ENCODE peak calls at places on chromosomes 16 and 17, in eight cellular contexts. R is ovary, Q is sigmoid colon, D is uterus, O is H9, E is OCI-LY7, N is left ventricle myocardium inferior, B is prostate gland. Y is an unnamed sample. For H3K4me1 and H3K9me3, the result is how much of the 10 kb centered on the place peaks cover.

GRCh38 chr17:68182016-68182315 is 65.9 kb upstream of the AMZ2 start:
- DNase-seq in R (no peak), Q (no peak), D (no peak), O (no peak), E (peak), N (no peak), B (no peak), Y (no peak)

GRCh38 chr17:32566303-32566702 is 79.5 kb downstream of the CDK5R1 start:
- DNase-seq in R (no peak), Q (no peak), D (no peak), O (peak), E (no peak), N (no peak), B (no peak), Y (no peak)

GRCh38 chr17:56594528-56595418 is 1.3 kb downstream of the NOG start:
- DNase-seq in R (no peak), Q (no peak), D (no peak), O (peak), E (no peak), N (no peak), B (no peak), Y (peak)

GRCh38 chr16:62050793-62051192 is 14.6 kb upstream of the CDH8 start:
- DNase-seq in R (no peak), Q (no peak), D (no peak), O (no peak), E (no peak), N (no peak), B (no peak), Y (no peak)

GRCh38 chr16:73711441-73712080 is 585.1 kb upstream of the PSMD7 start:
- DNase-seq in R (no peak), Q (no peak), D (no peak), O (peak), E (no peak), N (no peak), B (no peak), Y (no peak)

GRCh38 chr16:72664122-72664479 is 383.8 kb downstream of the ZFHX3 start:
- DNase-seq in R (no peak), Q (no peak), D (no peak), O (no peak), E (no peak), N (no peak), B (no peak), Y (no peak)

GRCh38 chr17:40536731-40537171 is 28.5 kb downstream of the CCR7 start:
- DNase-seq in R (peak), Q (peak), D (peak), O (no peak), E (no peak), N (no peak), B (peak), Y (no peak)

GRCh38 chr17:67011527-67012175 is 32.7 kb upstream of the CACNG1 start:
- DNase-seq in R (no peak), Q (no peak), D (no peak), O (no peak), E (peak), N (no peak), B (no peak), Y (no peak)

GRCh38 chr17:61425682-61426481 is 26.2 kb downstream of the TBX2 start:
- DNase-seq in R (no peak), Q (no peak), D (no peak), O (peak), E (no peak), N (no peak), B (no peak), Y (no peak)

GRCh38 chr16:17359778-17360177 is 111.0 kb downstream of the XYLT1 start:
- DNase-seq in R (no peak), Q (no peak), D (no peak), O (no peak), E (peak), N (no peak), B (no peak), Y (peak)

GRCh38 chr17:20174588-20175265 is 165.6 kb downstream of the SPECC1 start:
- DNase-seq in R (no peak), Q (no peak), D (no peak), O (no peak), E (no peak), N (no peak), B (no peak), Y (peak)

GRCh38 chr16:72680732-72681131 is 367.2 kb downstream of the ZFHX3 start:
- DNase-seq in R (no peak), Q (no peak), D (no peak), O (no peak), E (no peak), N (no peak), B (no peak), Y (no peak)

GRCh38 chr17:21108651-21109050 is 18.1 kb upstream of the DHRS7B start:
- DNase-seq in R (no peak), Q (no peak), D (no peak), O (no peak), E (no peak), N (no peak), B (no peak), Y (no peak)

GRCh38 chr17:8290043-8290442 is 1.6 kb downstream of the RANGRF start:
- DNase-seq in R (no peak), Q (no peak), D (no peak), O (no peak), E (no peak), N (no peak), B (no peak), Y (no peak)

GRCh38 chr16:74107795-74108610 is 188.6 kb upstream of the PSMD7 start:
- DNase-seq in R (no peak), Q (no peak), D (no peak), O (peak), E (peak), N (no peak), B (peak), Y (peak)

GRCh38 chr16:2664522-2665096 is 17.7 kb upstream of the KCTD5 start:
- DNase-seq in R (no peak), Q (no peak), D (no peak), O (no peak), E (no peak), N (no peak), B (peak), Y (no peak)

GRCh38 chr16:11629071-11630030 is 38.9 kb upstream of the SNN start:
- DNase-seq in R (no peak), Q (peak), D (no peak), O (no peak), E (peak), N (peak), B (no peak), Y (no peak)

GRCh38 chr16:49638696-49639629 is 216.9 kb downstream of the ZNF423 start:
- DNase-seq in R (peak), Q (no peak), D (no peak), O (no peak), E (no peak), N (peak), B (no peak), Y (peak)

GRCh38 chr16:11138769-11139623 is 117.0 kb downstream of the SOCS1 start:
- DNase-seq in R (no peak), Q (no peak), D (no peak), O (peak), E (no peak), N (no peak), B (no peak), Y (no peak)

GRCh38 chr17:47844230-47844629 is 3.2 kb upstream of the SCRN2 start:
- DNase-seq in R (no peak), Q (no peak), D (no peak), O (no peak), E (no peak), N (no peak), B (no peak), Y (no peak)

GRCh38 chr17:71200597-71200996 is 920.2 kb upstream of the SOX9 start:
- DNase-seq in R (no peak), Q (no peak), D (no peak), O (no peak), E (no peak), N (no peak), B (no peak), Y (no peak)

GRCh38 chr17:42675984-42676423 is 790 bp downstream of the PLEKHH3 start:
- DNase-seq in R (peak), Q (peak), D (peak), O (peak), E (peak), N (peak), B (peak), Y (peak)

GRCh38 chr16:88768041-88768876 is 16.8 kb downstream of the PIEZO1 start:
- DNase-seq in R (peak), Q (peak), D (peak), O (no peak), E (no peak), N (no peak), B (no peak), Y (peak)

GRCh38 chr16:88764913-88765349 is 20.1 kb downstream of the PIEZO1 start:
- DNase-seq in R (no peak), Q (no peak), D (no peak), O (no peak), E (no peak), N (no peak), B (peak), Y (peak)

GRCh38 chr16:88767546-88767945 is 17.5 kb downstream of the PIEZO1 start:
- DNase-seq in R (no peak), Q (no peak), D (no peak), O (no peak), E (no peak), N (no peak), B (no peak), Y (no peak)

GRCh38 chr16:88769617-88770458 is 15.2 kb downstream of the PIEZO1 start:
- DNase-seq in R (no peak), Q (no peak), D (no peak), O (peak), E (peak), N (no peak), B (peak), Y (peak)

DNA sequence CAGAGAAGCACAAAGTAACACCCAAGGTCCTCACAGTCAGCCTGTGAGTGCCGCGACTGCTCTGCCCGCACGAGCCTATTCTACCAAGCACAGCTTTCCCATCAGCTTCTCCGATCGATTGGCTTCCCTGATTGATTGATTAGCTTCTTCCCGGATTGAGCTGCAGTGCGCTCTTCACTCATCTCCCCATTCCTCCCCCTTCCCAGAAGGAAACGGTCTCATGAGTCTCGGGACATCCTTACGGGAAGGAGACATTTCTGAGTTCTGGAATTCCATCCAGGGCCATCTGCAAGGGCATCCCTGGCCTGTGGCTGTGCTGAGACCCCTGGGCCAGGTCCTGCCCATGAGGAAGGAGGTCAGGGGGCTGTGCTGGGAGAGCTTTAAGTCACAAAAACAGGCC is 18.0 kb downstream of the PIEZO1 start:
- DNase-seq in R (no peak), Q (no peak), D (no peak), O (no peak), E (no peak), N (no peak), B (no peak), Y (no peak)
- H3K4me1 ChIP-seq in R (under half), Q (half or more), D (under half), O (under half), E (under half), N (half or more), B (half or more), Y (half or more)

DNA sequence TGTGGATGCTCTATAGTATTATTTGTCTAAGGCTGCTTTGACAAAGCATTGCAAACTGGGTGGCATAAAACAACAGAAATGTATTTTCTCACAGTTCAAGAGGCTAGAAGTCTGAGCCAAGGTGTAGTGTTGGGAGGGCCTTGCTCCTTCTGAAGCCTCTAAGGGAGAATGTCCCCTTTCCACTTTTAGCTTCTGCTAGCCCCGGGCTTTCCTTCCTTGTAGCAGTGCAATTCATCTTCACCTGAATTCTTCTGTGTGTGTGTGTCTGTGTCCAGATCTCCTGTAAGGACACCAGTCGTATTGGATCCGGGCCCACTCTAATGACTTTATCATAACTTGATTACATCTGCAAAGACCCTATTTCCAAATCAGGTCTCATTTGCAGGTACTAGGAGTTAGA is 18.1 kb downstream of the KCNJ16 start:
- DNase-seq in R (no peak), Q (no peak), D (no peak), O (no peak), E (no peak), N (no peak), B (no peak), Y (no peak)
- H3K9me3 ChIP-seq in R (under half), Q (under half), D (under half), O (under half), E (under half), N (under half), B (under half), Y (under half)

DNA sequence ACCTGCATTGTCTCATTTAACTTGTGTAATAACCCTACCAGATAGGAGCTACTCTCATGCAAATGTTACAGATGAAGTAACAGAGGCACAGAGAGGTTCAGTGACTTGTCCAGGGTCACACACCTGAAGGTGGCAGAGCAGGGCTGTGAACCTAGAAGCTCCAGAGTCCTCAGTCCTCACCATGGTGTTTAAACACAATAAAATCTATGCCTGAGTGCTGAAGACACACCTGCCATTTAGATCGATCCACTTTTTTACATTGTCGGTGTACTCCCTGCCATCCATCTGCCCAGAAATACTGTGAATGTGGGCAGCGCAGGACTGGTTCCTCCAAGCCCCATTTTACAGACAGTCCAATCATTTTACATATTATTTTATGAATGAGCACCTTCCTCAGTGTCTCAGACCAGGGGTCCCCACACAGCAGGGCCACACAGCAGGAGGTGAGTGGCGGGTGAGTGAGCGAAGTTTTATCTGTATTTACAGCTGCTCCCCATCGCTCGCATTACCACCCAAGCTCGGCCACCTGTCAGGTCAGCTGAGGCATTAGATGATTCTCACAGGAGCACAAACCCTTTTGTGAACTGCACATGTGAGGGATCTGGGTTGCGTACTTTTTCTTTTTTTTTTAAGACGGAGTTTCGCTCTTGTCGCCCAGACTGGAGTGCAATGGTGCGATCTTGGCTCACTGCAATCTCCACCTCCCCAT is 5.6 kb downstream of the IL4R start:
- DNase-seq in R (no peak), Q (peak), D (peak), O (no peak), E (no peak), N (no peak), B (no peak), Y (no peak)
- H3K4me1 ChIP-seq in R (under half), Q (half or more), D (under half), O (under half), E (under half), N (half or more), B (under half), Y (under half)

GRCh38 chr17:35322749-35323148 is 50.7 kb downstream of the SLFN11 start:
- DNase-seq in R (no peak), Q (no peak), D (no peak), O (no peak), E (no peak), N (no peak), B (no peak), Y (no peak)
- H3K9me3 ChIP-seq in R (under half), Q (under half), D (under half), O (under half), E (under half), N (under half), B (under half), Y (under half)

DNA sequence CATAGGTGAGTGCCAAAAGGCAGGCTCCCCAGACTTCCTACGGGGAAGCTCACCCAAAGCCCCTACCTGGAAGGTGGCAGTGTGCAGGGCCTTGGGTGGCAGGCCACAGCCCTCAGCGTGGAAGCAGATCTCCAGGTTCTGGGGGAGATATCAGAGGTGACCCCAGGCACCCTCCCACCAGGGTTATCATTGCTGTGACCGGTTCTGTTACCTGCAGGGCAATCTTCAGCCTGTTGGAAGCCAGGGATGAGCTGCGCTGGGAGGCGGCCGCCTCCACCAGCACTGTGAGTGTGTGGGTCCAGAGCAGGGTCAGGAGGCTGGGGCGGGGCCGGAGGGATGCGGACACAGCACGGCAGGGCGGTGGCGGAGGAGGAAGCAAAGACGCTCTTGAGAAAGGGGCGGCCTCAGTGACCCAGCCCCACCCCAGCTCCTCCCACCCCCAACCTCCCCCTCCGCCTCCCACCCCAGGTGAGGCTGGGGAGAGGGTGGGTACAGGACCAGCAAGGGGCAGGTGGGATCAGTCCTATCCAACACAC is 13.1 kb downstream of the UNC13D start:
- DNase-seq in R (no peak), Q (no peak), D (no peak), O (peak), E (no peak), N (no peak), B (no peak), Y (no peak)
- H3K4me1 ChIP-seq in R (under half), Q (under half), D (under half), O (under half), E (under half), N (under half), B (under half), Y (under half)

DNA sequence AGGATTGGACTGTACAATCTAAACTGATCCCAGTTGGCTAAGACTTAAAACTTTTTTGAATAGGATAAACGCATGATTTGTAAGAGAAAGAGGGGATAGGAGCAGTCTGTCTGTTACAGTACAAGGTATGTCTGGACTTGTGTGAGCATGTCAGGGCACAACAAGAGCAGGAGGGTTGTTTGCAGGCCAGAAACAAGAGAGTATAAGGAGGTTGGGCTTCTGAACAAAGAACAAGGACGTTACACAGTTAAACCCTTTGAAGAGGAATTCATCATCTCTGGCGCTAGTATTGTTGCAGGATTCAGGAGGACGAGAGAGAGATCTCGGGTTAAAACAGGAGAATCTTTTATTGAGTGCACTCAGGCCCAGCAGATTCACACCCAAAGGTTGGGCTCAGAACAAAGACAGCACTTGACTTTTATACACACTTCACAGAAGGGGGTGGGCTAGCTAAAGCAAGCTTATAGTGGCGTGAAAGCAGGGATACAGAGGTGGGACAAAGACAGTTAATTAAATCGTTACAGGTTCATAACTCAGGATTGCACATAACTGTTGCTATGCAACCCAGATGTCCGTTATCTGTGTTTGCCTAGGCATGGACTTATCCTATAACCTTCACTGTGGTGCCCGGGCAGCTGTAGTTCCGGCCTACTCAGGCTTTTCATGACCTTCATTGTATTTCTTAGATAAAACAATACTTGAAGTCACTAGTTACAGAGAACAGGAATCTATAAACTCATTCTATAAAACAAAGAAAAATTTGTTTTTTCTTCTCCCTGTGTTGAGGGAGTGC is 34.4 kb downstream of the SEC14L1 start:
- DNase-seq in R (no peak), Q (no peak), D (no peak), O (no peak), E (no peak), N (no peak), B (no peak), Y (no peak)
- H3K9me3 ChIP-seq in R (under half), Q (under half), D (under half), O (under half), E (half or more), N (under half), B (under half), Y (under half)

GRCh38 chr16:86763819-86764218 is 185.5 kb downstream of the FOXL1 start:
- DNase-seq in R (no peak), Q (no peak), D (no peak), O (no peak), E (no peak), N (no peak), B (no peak), Y (no peak)
- H3K4me1 ChIP-seq in R (under half), Q (under half), D (under half), O (under half), E (under half), N (under half), B (under half), Y (under half)

GRCh38 chr16:4207683-4208528 is 34.0 kb downstream of the SRL start:
- DNase-seq in R (peak), Q (no peak), D (no peak), O (no peak), E (no peak), N (peak), B (no peak), Y (no peak)

GRCh38 chr16:4208529-4208835 is 33.4 kb downstream of the SRL start:
- DNase-seq in R (no peak), Q (no peak), D (no peak), O (no peak), E (no peak), N (no peak), B (no peak), Y (no peak)

GRCh38 chr16:4205971-4206370 is 35.9 kb downstream of the SRL start:
- DNase-seq in R (no peak), Q (no peak), D (no peak), O (no peak), E (no peak), N (no peak), B (no peak), Y (no peak)

GRCh38 chr16:4207229-4207628 is 34.7 kb downstream of the SRL start:
- DNase-seq in R (no peak), Q (no peak), D (no peak), O (no peak), E (no peak), N (no peak), B (no peak), Y (no peak)

GRCh38 chr16:4206680-4207079 is 35.2 kb downstream of the SRL start:
- DNase-seq in R (no peak), Q (no peak), D (no peak), O (no peak), E (no peak), N (no peak), B (no peak), Y (no peak)
- H3K9me3 ChIP-seq in R (under half), Q (under half), D (under half), O (under half), E (under half), N (under half), B (under half), Y (under half)

GRCh38 chr17:53949473-53950090 is 126.9 kb downstream of the KIF2B start:
- DNase-seq in R (no peak), Q (no peak), D (no peak), O (no peak), E (no peak), N (no peak), B (no peak), Y (no peak)
- H3K4me1 ChIP-seq in R (under half), Q (under half), D (under half), O (under half), E (under half), N (under half), B (under half), Y (under half)

Y was measured in SJSA1.